ENCODE peak calls at places on chromosomes 16 and 17, in four cellular contexts. Y is psoas muscle, P is HFF-Myc, E is suprapubic skin. D is an unnamed sample.

GRCh38 chr17:58402679-58403078 is 14.7 kb downstream of the RNF43 start:
- DNase-seq in Y (no peak), P (no peak), E (no peak), D (no peak)

GRCh38 chr16:56606688-56607618 is 1.4 kb upstream of the MT2A start:
- DNase-seq in Y (peak), P (peak), E (peak), D (peak)

GRCh38 chr16:1691276-1691675 is 13.2 kb downstream of the JPT2 start:
- DNase-seq in E (no peak), P (no peak), Y (no peak), D (no peak)

GRCh38 chr16:68786685-68787418 is 49.8 kb downstream of the CDH1 start:
- DNase-seq in P (no peak), Y (no peak), E (no peak), D (no peak)

GRCh38 chr16:46787909-46788308 is 39.8 kb upstream of the MYLK3 start:
- DNase-seq in P (no peak), Y (no peak), E (no peak), D (no peak)

GRCh38 chr16:13403326-13403725 is 501.9 kb downstream of the SHISA9 start:
- DNase-seq in Y (no peak), P (no peak), E (no peak), D (no peak)

GRCh38 chr17:46870116-46870803 is 18.9 kb downstream of the WNT9B start:
- DNase-seq in Y (no peak), P (no peak), E (no peak), D (no peak)

GRCh38 chr16:27951752-27952151 is 111.8 kb downstream of the GSG1L start:
- DNase-seq in P (no peak), E (peak), Y (no peak), D (no peak)

GRCh38 chr17:39599006-39599664 is 8.6 kb downstream of the NEUROD2 start:
- DNase-seq in P (no peak), E (no peak), Y (no peak), D (no peak)

GRCh38 chr16:81521141-81521626 is 76.6 kb downstream of the CMIP start:
- DNase-seq in Y (peak), E (no peak), P (no peak), D (no peak)

GRCh38 chr17:45320349-45320930 is 3.6 kb upstream of the MAP3K14 start:
- DNase-seq in Y (no peak), P (no peak), E (no peak), D (no peak)

GRCh38 chr17:55722742-55723487 is at the start of gene TMEM100:
- DNase-seq in P (peak), Y (peak), E (peak), D (peak)

GRCh38 chr17:226773-227580 is 45.5 kb upstream of the DOC2B start:
- DNase-seq in E (peak), P (no peak), Y (peak), D (no peak)

GRCh38 chr16:11372073-11372923 is 27.0 kb downstream of the RMI2 start:
- DNase-seq in E (no peak), P (no peak), Y (no peak), D (no peak)
- TF ChIP-seq CTCF in E (no peak), P (no peak), Y (no peak), D (no peak)

GRCh38 chr16:15899538-15900100 is 11.2 kb upstream of the CEP20 start:
- DNase-seq in Y (no peak), E (no peak), P (peak), D (peak)

GRCh38 chr16:15898654-15899053 is 10.3 kb upstream of the CEP20 start:
- DNase-seq in E (no peak), P (no peak), Y (no peak), D (no peak)

GRCh38 chr16:15900901-15901465 is 12.6 kb upstream of the CEP20 start:
- DNase-seq in Y (no peak), E (no peak), P (no peak), D (no peak)

GRCh38 chr16:15897834-15898254 is 9.4 kb upstream of the CEP20 start:
- DNase-seq in E (no peak), P (peak), Y (no peak), D (no peak)

GRCh38 chr16:15900357-15900756 is 12.0 kb upstream of the CEP20 start:
- DNase-seq in E (no peak), P (no peak), Y (no peak), D (no peak)
- TF ChIP-seq CTCF in E (no peak), P (no peak), Y (no peak), D (no peak)

DNA sequence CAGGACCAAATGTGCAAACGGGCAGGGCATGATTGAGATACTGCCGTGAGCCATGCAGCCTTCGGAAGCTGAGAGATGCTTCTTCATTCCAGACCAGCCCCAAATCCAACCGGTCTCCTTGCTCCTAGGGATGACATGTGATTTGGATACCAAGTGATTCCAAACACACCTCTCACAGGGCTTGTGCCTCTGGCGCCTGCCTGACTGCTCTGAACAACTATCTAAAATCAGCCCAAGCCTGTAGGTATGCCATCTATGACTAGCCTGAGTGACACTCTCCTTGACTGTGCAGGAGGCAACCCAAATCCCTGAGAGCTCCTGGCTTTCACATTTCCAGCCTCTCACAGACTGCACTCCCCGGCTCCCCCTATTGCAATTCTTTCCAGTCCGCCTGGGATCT is 20.3 kb downstream of the DYNC1LI2 start:
- DNase-seq in E (no peak), P (no peak), Y (no peak), D (no peak)
- TF ChIP-seq CTCF in E (no peak), P (no peak), Y (no peak), D (no peak)

GRCh38 chr16:19166500-19166899 is 1.5 kb upstream of the SYT17 start:
- DNase-seq in Y (no peak), E (no peak), P (no peak), D (no peak)
- TF ChIP-seq CTCF in Y (no peak), E (no peak), P (no peak), D (no peak)

DNA sequence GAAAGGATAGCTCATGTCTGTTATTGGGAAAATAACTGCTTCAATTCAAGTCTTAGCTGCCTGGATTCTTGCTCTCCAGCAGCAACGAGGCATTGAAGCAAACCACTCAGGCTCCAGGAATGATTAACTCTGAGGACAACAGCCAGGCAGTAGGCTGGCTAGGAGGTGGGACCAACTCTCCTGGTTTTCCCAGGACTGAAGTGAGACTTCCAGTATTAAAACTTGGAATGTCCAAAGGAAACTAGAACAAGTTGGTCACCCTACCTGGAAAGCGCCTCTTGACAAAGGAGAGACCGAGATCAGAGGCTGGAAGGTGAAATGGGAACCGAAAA is 100.7 kb downstream of the SALL1 start:
- DNase-seq in P (no peak), Y (no peak), E (no peak), D (no peak)
- TF ChIP-seq CTCF in P (no peak), Y (no peak), E (no peak), D (no peak)

GRCh38 chr16:64152010-64152767 is 969.7 kb downstream of the CDH11 start:
- DNase-seq in Y (no peak), E (no peak), P (no peak), D (peak)
- TF ChIP-seq CTCF in Y (no peak), E (no peak), P (no peak), D (no peak)

GRCh38 chr17:42403150-42403549 is 14.9 kb upstream of the STAT3 start:
- DNase-seq in Y (no peak), P (no peak), E (no peak), D (no peak)
- TF ChIP-seq CTCF in Y (no peak), P (peak), E (no peak), D (peak)

GRCh38 chr17:37417852-37418251 is 11.2 kb downstream of the TADA2A start:
- DNase-seq in P (no peak), Y (no peak), E (no peak), D (no peak)

GRCh38 chr17:37410357-37410756 is 3.7 kb downstream of the TADA2A start:
- DNase-seq in P (no peak), Y (no peak), E (no peak), D (no peak)

GRCh38 chr17:37413875-37414519 is 7.3 kb downstream of the TADA2A start:
- DNase-seq in Y (no peak), P (no peak), E (no peak), D (no peak)
- TF ChIP-seq CTCF in Y (no peak), P (peak), E (no peak), D (peak)

GRCh38 chr17:50908860-50909764 is 43.0 kb upstream of the TOB1 start:
- DNase-seq in P (no peak), Y (peak), E (peak), D (no peak)
- TF ChIP-seq CTCF in P (no peak), Y (no peak), E (no peak), D (no peak)

DNA sequence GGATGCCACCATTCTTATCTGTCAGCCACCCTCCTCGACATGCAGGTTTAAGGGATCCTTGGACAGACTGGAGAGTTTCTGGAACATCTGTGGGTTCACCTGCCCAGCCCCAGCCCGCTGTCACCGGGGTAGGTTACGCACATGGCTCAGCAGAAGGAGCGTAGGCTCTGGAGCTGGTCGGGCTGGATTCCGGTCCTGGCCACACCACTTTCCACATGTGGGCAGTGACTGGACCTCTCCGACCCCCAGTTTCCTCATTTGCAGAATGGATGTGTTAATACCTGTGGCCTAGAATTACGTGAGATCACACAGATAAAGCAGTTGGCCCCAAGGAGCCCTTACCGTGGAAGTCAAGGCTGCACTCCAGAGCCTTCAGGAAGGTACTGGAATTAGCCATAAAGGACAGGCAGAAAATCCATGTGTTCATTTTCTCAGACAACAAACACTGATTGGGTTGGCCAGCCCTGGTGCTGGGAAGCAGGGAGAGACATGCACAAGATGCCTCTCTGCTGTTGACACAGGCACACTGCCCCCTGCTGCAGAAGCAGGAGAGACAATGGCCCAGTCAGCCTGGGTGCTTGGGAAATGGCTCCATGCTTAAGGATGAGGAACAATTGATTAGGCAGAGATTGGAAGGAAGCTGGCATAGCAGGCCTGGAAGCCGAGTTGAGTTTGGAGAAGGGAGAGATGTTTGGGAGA is 58.8 kb downstream of the SF3B3 start:
- DNase-seq in E (no peak), P (no peak), Y (no peak), D (no peak)
- TF ChIP-seq CTCF in E (no peak), P (peak), Y (no peak), D (no peak)

D was measured in AG09319.